ENCODE peak calls at places on chromosomes 1 and 21, in five cellular contexts. K, T, Y, J and Z are unnamed samples.

GRCh38 chr21:41921089-41921819 is 32.6 kb downstream of the C2CD2 start:
- DNase-seq in K (no peak), T (no peak), Y (no peak), J (no peak), Z (no peak)

GRCh38 chr1:230801441-230801840 is 54.3 kb downstream of the CAPN9 start:
- DNase-seq in K (no peak), T (no peak), Y (no peak), J (no peak), Z (no peak)

GRCh38 chr1:21005840-21006239 is 170.9 kb downstream of the EIF4G3 start:
- DNase-seq in K (no peak), T (no peak), Y (no peak), J (no peak), Z (no peak)

GRCh38 chr1:230572121-230573083 is 69.9 kb upstream of the COG2 start:
- DNase-seq in K (no peak), T (peak), Y (no peak), J (peak), Z (peak)

GRCh38 chr1:3560199-3560955 is 50.9 kb downstream of the MEGF6 start:
- DNase-seq in K (peak), T (no peak), Y (no peak), J (no peak), Z (no peak)

GRCh38 chr1:228350831-228351781 is 55.5 kb downstream of the TRIM11 start:
- DNase-seq in K (no peak), T (no peak), Y (no peak), J (no peak), Z (no peak)

GRCh38 chr1:61058477-61059245 is 23.7 kb upstream of the NFIA start:
- DNase-seq in K (peak), T (peak), Y (no peak), J (peak), Z (no peak)

GRCh38 chr1:162385702-162386101 is 4.2 kb downstream of the C1orf226 start:
- DNase-seq in K (no peak), T (no peak), Y (no peak), J (no peak), Z (no peak)

GRCh38 chr1:114103992-114104391 is 49.7 kb downstream of the SYT6 start:
- DNase-seq in K (no peak), T (no peak), Y (no peak), J (no peak), Z (no peak)

GRCh38 chr1:43545686-43546387 is 15.2 kb downstream of the PTPRF start:
- DNase-seq in K (peak), T (peak), Y (no peak), J (peak), Z (peak)

GRCh38 chr1:12556368-12556930 is 61.6 kb downstream of the DHRS3 start:
- DNase-seq in K (peak), T (peak), Y (peak), J (peak), Z (peak)

GRCh38 chr1:111738436-111739221 is 566 bp downstream of the INKA2 start:
- DNase-seq in K (peak), T (peak), Y (no peak), J (peak), Z (peak)

GRCh38 chr1:226681652-226682493 is 57.2 kb downstream of the ITPKB start:
- DNase-seq in K (no peak), T (no peak), Y (no peak), J (no peak), Z (no peak)
- H3K4me3 ChIP-seq in K (no peak), T (no peak), Y (no peak), J (no peak), Z (no peak)

GRCh38 chr1:165630629-165631402 is at the start of gene MGST3:
- DNase-seq in K (peak), T (peak), Y (peak), J (peak), Z (peak)

GRCh38 chr1:165633624-165634023 is 2.6 kb downstream of the MGST3 start:
- DNase-seq in K (peak), T (peak), Y (no peak), J (peak), Z (no peak)

GRCh38 chr1:165631403-165632151 is 543 bp downstream of the MGST3 start:
- DNase-seq in K (peak), T (peak), Y (peak), J (peak), Z (peak)

GRCh38 chr1:165632152-165632469 is 1.1 kb downstream of the MGST3 start:
- DNase-seq in K (no peak), T (no peak), Y (no peak), J (no peak), Z (peak)

DNA sequence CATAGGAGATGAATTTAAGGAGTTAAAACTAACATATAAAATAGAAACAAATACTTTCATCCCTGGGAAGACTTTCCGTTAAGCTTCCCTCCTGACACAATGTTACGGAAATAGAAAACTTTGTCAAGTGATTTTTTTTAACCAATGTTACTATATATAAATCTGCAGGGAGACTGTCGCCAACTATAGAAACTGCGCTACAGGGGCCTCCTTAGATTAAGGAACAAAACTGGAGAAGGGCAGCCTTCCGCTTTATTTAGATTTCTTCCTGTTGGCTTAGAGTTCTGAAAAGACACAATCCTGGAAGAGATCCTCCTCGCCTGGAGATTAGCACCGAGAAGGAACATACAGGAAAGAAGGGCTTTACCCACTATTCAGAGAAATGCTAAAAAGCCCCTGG is 1.5 kb downstream of the MGST3 start:
- DNase-seq in K (peak), T (peak), Y (no peak), J (no peak), Z (no peak)
- H3K4me3 ChIP-seq in K (peak), T (no peak), Y (peak), J (peak), Z (peak)

GRCh38 chr1:225519166-225519863 is 91.5 kb upstream of the LBR start:
- DNase-seq in K (no peak), T (no peak), Y (no peak), J (peak), Z (no peak)
- H3K4me3 ChIP-seq in K (no peak), T (no peak), Y (peak), J (peak), Z (no peak)

DNA sequence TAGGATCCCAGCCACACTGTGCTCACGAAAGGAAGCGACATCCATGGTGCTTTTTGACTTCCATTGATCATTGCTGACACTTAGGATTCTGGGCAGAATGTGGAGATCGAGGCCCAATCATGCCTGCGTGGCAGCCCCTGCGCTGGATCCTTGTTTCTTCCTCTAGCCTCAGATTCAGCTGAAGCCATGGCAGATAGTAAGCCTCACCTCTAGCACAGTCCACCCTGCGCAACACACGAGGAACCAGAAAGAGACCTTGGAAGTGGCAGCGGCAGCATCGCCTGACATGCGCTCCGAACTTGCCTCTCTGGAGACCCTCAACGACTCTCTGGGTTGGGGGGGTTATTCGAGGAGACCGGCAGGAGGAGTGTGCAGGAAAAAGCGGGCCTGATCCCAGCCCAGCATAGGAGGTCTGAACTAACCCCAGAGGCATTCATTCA is 10.6 kb downstream of the HLX start:
- DNase-seq in K (no peak), T (no peak), Y (no peak), J (no peak), Z (no peak)
- H3K4me3 ChIP-seq in K (no peak), T (no peak), Y (no peak), J (no peak), Z (no peak)

GRCh38 chr1:19284881-19285280 is 3.7 kb downstream of the AKR7A3 start:
- DNase-seq in K (no peak), T (no peak), Y (no peak), J (no peak), Z (no peak)

GRCh38 chr1:19287436-19288185 is 959 bp downstream of the AKR7A3 start:
- DNase-seq in K (no peak), T (no peak), Y (no peak), J (no peak), Z (no peak)

GRCh38 chr1:19294638-19295037 is 6.1 kb upstream of the AKR7A3 start:
- DNase-seq in K (no peak), T (no peak), Y (no peak), J (no peak), Z (no peak)

GRCh38 chr1:19283891-19284290 is 4.7 kb downstream of the AKR7A3 start:
- DNase-seq in K (no peak), T (no peak), Y (no peak), J (no peak), Z (no peak)

DNA sequence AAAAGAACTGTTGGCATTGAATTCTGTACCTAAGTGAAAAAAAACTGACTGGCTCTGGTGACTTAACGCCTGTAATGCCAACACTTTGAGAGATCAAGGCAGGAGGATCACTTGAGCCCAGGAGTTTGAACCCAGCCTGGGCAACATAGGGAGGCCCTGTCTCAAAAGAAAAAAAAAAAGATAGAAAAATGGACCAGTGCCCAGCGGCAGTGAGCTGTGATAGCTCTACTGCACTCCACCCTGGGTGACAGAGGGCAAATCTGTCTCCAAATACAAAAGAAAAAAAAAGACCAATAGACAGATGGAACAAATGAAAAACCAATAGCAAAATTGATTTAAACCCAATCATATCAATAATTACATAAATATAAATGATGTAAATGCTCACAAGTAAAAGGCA is 674 bp upstream of the AKR7A3 start:
- DNase-seq in K (no peak), T (no peak), Y (no peak), J (no peak), Z (no peak)
- H3K4me3 ChIP-seq in K (no peak), T (no peak), Y (no peak), J (peak), Z (no peak)

GRCh38 chr1:214958491-214958890 is 124.0 kb upstream of the KCNK2 start:
- DNase-seq in K (no peak), T (no peak), Y (no peak), J (no peak), Z (no peak)

GRCh38 chr1:214952648-214953047 is 129.9 kb upstream of the KCNK2 start:
- DNase-seq in K (no peak), T (no peak), Y (no peak), J (no peak), Z (no peak)

GRCh38 chr1:214957330-214958137 is 125.0 kb upstream of the KCNK2 start:
- DNase-seq in K (peak), T (peak), Y (peak), J (peak), Z (no peak)
- H3K4me3 ChIP-seq in K (no peak), T (no peak), Y (peak), J (peak), Z (no peak)

GRCh38 chr1:159009704-159010361 is at the start of gene IFI16:
- DNase-seq in K (peak), T (peak), Y (peak), J (peak), Z (no peak)
- H3K4me3 ChIP-seq in K (peak), T (no peak), Y (peak), J (peak), Z (no peak)

GRCh38 chr1:149884433-149885363 is 14.7 kb upstream of the BOLA1 start:
- DNase-seq in K (peak), T (peak), Y (no peak), J (peak), Z (no peak)

GRCh38 chr1:149886396-149887195 is 12.8 kb upstream of the BOLA1 start:
- DNase-seq in K (peak), T (peak), Y (peak), J (peak), Z (peak)

GRCh38 chr1:149881876-149882275 is 17.5 kb upstream of the BOLA1 start:
- DNase-seq in K (no peak), T (no peak), Y (no peak), J (no peak), Z (no peak)

GRCh38 chr1:149885364-149886111 is 13.8 kb upstream of the BOLA1 start:
- DNase-seq in K (peak), T (peak), Y (peak), J (peak), Z (peak)

GRCh38 chr1:149883598-149884247 is 15.6 kb upstream of the BOLA1 start:
- DNase-seq in K (no peak), T (no peak), Y (no peak), J (no peak), Z (no peak)
- H3K4me3 ChIP-seq in K (no peak), T (no peak), Y (no peak), J (no peak), Z (peak)